ENCODE peak calls at places on chromosomes 13 and 19, in nine cellular contexts. P is fibroblast of villous mesenchyme, Z is lung, I is D721Med, T is cardiac fibroblast, X is heart left ventricle, F is AG04450, K is Panc1, C is left ventricle myocardium inferior. J is an unnamed sample.

GRCh38 chr13:43411741-43412140 is 375.0 kb downstream of the ENOX1 start:
- DNase-seq in P (peak; percentile 14), Z (no peak), I (no peak), T (no peak), X (peak; percentile 73), F (no peak), K (no peak), C (peak; percentile 51), J (no peak)

GRCh38 chr13:113114511-113115362 is 7.9 kb upstream of the F10 start:
- DNase-seq in P (no peak), Z (no peak), I (no peak), T (no peak), X (no peak), F (no peak), K (no peak), C (no peak), J (no peak)

GRCh38 chr19:42095814-42096230 is 19.9 kb downstream of the ZNF574 start:
- DNase-seq in P (no peak), Z (no peak), I (no peak), T (no peak), X (no peak), F (no peak), K (no peak), C (no peak), J (no peak)

GRCh38 chr19:48244289-48244688 is 11.4 kb downstream of the CARD8 start:
- DNase-seq in P (no peak), Z (no peak), I (no peak), T (peak; percentile 28), X (no peak), F (no peak), K (no peak), C (no peak), J (no peak)

GRCh38 chr19:49210108-49210900 is 52.7 kb downstream of the TRPM4 start:
- DNase-seq in P (no peak), Z (no peak), I (no peak), T (no peak), X (no peak), F (no peak), K (no peak), C (no peak), J (peak; percentile 34)

GRCh38 chr13:110600261-110600819 is 15.0 kb upstream of the NAXD start:
- DNase-seq in P (no peak), Z (no peak), I (no peak), T (no peak), X (no peak), F (no peak), K (no peak), C (no peak), J (no peak)

GRCh38 chr13:75495938-75496337 is 14.0 kb upstream of the TBC1D4 start:
- DNase-seq in P (peak; percentile 84), Z (no peak), I (no peak), T (peak; percentile 89), X (no peak), F (peak; percentile 72), K (no peak), C (no peak), J (no peak)

GRCh38 chr13:110712081-110712848 is 1.2 kb upstream of the ING1 start:
- DNase-seq in P (peak; percentile 81), Z (peak; percentile 85), I (peak; percentile 66), T (peak; percentile 88), X (peak; percentile 93), F (peak; percentile 53), K (no peak), C (peak; percentile 87), J (peak; percentile 64)

GRCh38 chr13:111667757-111668156 is 347.3 kb downstream of the TEX29 start:
- DNase-seq in P (no peak), Z (no peak), I (no peak), T (no peak), X (no peak), F (no peak), K (no peak), C (no peak), J (no peak)

GRCh38 chr19:11986754-11987153 is 21.9 kb downstream of the ZNF763 start:
- DNase-seq in P (no peak), Z (no peak), I (no peak), T (no peak), X (no peak), F (no peak), K (no peak), C (no peak), J (no peak)

GRCh38 chr19:11987405-11988231 is 22.8 kb downstream of the ZNF763 start:
- DNase-seq in P (peak; percentile 93), Z (peak; percentile 97), I (peak; percentile 90), T (peak; percentile 94), X (peak; percentile 99), F (peak; percentile 78), K (no peak), C (peak; percentile 97), J (peak; percentile 91)

GRCh38 chr19:11989112-11989456 is 24.2 kb downstream of the ZNF763 start:
- DNase-seq in P (no peak), Z (no peak), I (no peak), T (no peak), X (no peak), F (no peak), K (no peak), C (no peak), J (no peak)

GRCh38 chr19:11982526-11982925 is 17.7 kb downstream of the ZNF763 start:
- DNase-seq in P (no peak), Z (no peak), I (no peak), T (no peak), X (no peak), F (no peak), K (no peak), C (no peak), J (no peak)

GRCh38 chr19:11984986-11985385 is 20.1 kb downstream of the ZNF763 start:
- DNase-seq in P (no peak), Z (no peak), I (no peak), T (no peak), X (no peak), F (no peak), K (no peak), C (no peak), J (no peak)
- TF ChIP-seq CTCF in P (peak; percentile 15), Z (no peak), I (peak; percentile 17), T (peak; percentile 9), X (peak; percentile 27), F (peak; percentile 19), K (peak; percentile 42), C (peak; percentile 19), J (no peak)

DNA sequence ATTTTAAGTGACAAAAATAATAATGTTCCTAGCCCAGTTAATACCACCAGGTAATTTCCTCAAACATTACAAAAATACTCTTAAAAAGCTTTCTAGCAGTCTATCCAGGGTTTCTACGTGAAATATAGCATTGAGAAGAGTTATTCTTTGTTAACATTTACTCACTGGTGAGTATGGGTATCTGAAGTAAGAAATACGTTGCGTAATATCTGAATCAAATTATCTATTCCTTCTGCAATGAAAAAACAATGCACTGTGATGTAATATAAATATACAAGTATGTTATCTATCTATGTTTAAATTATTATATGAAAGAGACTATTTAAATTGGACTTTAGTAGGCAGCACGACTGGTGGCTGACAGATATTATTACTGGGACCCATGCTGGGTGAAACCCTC is 5.7 kb upstream of the IGFL2 start:
- DNase-seq in P (no peak), Z (no peak), I (no peak), T (no peak), X (no peak), F (no peak), K (no peak), C (no peak), J (no peak)
- TF ChIP-seq CTCF in P (no peak), Z (no peak), I (no peak), T (no peak), X (no peak), F (no peak), K (no peak), C (no peak), J (no peak)

GRCh38 chr19:12646551-12646950 is 20.0 kb downstream of the MAN2B1 start:
- DNase-seq in P (no peak), Z (no peak), I (no peak), T (no peak), X (no peak), F (no peak), K (no peak), C (no peak), J (no peak)

GRCh38 chr19:12647047-12647446 is 19.5 kb downstream of the MAN2B1 start:
- DNase-seq in P (no peak), Z (no peak), I (no peak), T (no peak), X (no peak), F (no peak), K (no peak), C (no peak), J (no peak)

GRCh38 chr19:12647490-12648071 is 19.0 kb downstream of the MAN2B1 start:
- DNase-seq in P (peak; percentile 16), Z (peak; percentile 82), I (no peak), T (peak; percentile 42), X (peak; percentile 67), F (no peak), K (no peak), C (no peak), J (no peak)

GRCh38 chr19:12649941-12650340 is 16.6 kb downstream of the MAN2B1 start:
- DNase-seq in P (no peak), Z (no peak), I (no peak), T (no peak), X (no peak), F (no peak), K (no peak), C (no peak), J (no peak)

GRCh38 chr19:12648088-12648487 is 18.5 kb downstream of the MAN2B1 start:
- DNase-seq in P (no peak), Z (no peak), I (peak; percentile 9), T (no peak), X (no peak), F (no peak), K (no peak), C (no peak), J (no peak)
- TF ChIP-seq CTCF in P (peak; percentile 31), Z (no peak), I (no peak), T (peak; percentile 30), X (peak; percentile 35), F (no peak), K (peak; percentile 44), C (peak; percentile 40), J (no peak)

DNA sequence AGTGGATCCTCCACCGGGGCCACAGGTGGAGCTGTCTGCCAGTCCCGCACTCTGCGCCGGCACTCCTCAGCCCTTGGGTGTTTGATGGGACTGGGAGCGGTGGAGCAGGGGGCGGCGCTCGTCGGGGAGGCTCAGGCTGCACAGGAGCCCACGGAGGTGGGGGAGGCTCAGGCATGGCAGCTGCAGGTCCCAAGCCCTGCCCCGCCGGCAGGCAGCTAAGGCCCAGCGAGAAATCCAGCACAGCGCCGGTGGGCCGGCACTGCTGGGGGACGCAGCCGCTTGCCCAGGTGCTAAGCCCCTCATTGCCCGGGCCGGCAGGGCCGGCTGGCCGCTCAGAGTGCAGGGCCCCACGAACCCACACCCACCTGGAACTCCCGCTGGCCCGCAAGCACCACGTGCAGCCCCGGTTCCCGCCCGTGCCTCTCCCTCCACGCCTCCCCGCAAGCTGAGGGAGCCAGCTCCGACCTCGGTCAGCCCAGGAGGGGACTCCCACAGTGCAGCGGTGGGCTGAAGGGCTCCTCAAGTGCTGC is 286.4 kb downstream of the RBM26 start:
- DNase-seq in P (no peak), Z (no peak), I (no peak), T (no peak), X (no peak), F (no peak), K (no peak), C (no peak), J (no peak)
- TF ChIP-seq CTCF in P (no peak), Z (no peak), I (no peak), T (no peak), X (no peak), F (no peak), K (no peak), C (no peak), J (no peak)

GRCh38 chr19:33947565-33947964 is 150.9 kb downstream of the KCTD15 start:
- DNase-seq in P (no peak), Z (no peak), I (no peak), T (no peak), X (no peak), F (no peak), K (no peak), C (no peak), J (no peak)
- TF ChIP-seq CTCF in P (peak; percentile 12), Z (no peak), I (no peak), T (peak; percentile 4), X (no peak), F (peak; percentile 3), K (no peak), C (no peak), J (no peak)

J was measured in Calu3.